ENCODE peak calls at places on chromosomes 5 and 9, in seven cellular contexts. M is upper lobe of left lung, D is RWPE1, C is mesenchymal stem cell, J is prostate gland, E is dorsolateral prefrontal cortex, Y is adrenal gland. H is an unnamed sample.
A peak's percentile ranks its signal among the peaks of the same experiment; 100 is the strongest.

GRCh38 chr5:20231040-20231439 is 243.0 kb upstream of the CDH18 start:
- DNase-seq in M (no peak), J (no peak), E (no peak), Y (no peak), D (no peak), C (no peak), H (no peak)

GRCh38 chr5:113663879-113664278 is 150.4 kb downstream of the YTHDC2 start:
- DNase-seq in M (no peak), J (no peak), C (peak; percentile 54), E (no peak), D (no peak), Y (peak; percentile 74), H (no peak)

GRCh38 chr9:129357773-129358250 is 179.8 kb upstream of the IER5L start:
- DNase-seq in E (no peak), C (no peak), Y (no peak), J (no peak), M (no peak), D (no peak), H (no peak)

GRCh38 chr9:4228142-4228541 is 71.7 kb downstream of the GLIS3 start:
- DNase-seq in J (no peak), E (no peak), D (no peak), M (no peak), C (no peak), Y (no peak), H (no peak)

GRCh38 chr9:134854541-134854981 is 26.0 kb upstream of the FCN2 start:
- DNase-seq in D (no peak), Y (no peak), M (peak; percentile 15), C (no peak), J (no peak), E (no peak), H (no peak)

GRCh38 chr9:138022121-138022741 is 144.6 kb downstream of the CACNA1B start:
- DNase-seq in E (peak; percentile 8), D (no peak), J (no peak), C (no peak), M (peak; percentile 19), Y (peak; percentile 31), H (no peak)

GRCh38 chr5:146860213-146860891 is 18.2 kb downstream of the PPP2R2B start:
- DNase-seq in J (no peak), E (no peak), C (peak; percentile 4), Y (no peak), M (no peak), D (no peak), H (no peak)

GRCh38 chr9:18857334-18857733 is 175.7 kb downstream of the SAXO1 start:
- DNase-seq in M (no peak), E (no peak), Y (no peak), D (no peak), C (no peak), J (no peak), H (no peak)

GRCh38 chr9:88748566-88749238 is 213.7 kb downstream of the NXNL2 start:
- DNase-seq in D (no peak), J (no peak), Y (no peak), M (peak; percentile 50), C (peak; percentile 81), E (no peak), H (no peak)

GRCh38 chr5:124980174-124980941 is 233.9 kb upstream of the ZNF608 start:
- DNase-seq in M (no peak), E (peak; percentile 15), C (peak; percentile 34), J (no peak), Y (no peak), D (no peak), H (no peak)

GRCh38 chr9:23341346-23341745 is 484.7 kb downstream of the ELAVL2 start:
- DNase-seq in Y (no peak), D (no peak), C (peak; percentile 1), M (no peak), J (no peak), E (no peak), H (no peak)

GRCh38 chr5:124822647-124823046 is 76.2 kb upstream of the ZNF608 start:
- DNase-seq in J (no peak), M (no peak), Y (no peak), D (no peak), E (no peak), C (no peak), H (no peak)

GRCh38 chr5:127351418-127351817 is 60.8 kb downstream of the MEGF10 start:
- DNase-seq in J (no peak), Y (no peak), E (no peak), C (no peak), M (no peak), D (no peak), H (no peak)

GRCh38 chr9:4137234-4137633 is 162.6 kb downstream of the GLIS3 start:
- DNase-seq in J (no peak), M (no peak), D (peak; percentile 83), C (peak; percentile 86), Y (no peak), E (no peak), H (no peak)

GRCh38 chr5:145827275-145827674 is 7.9 kb downstream of the PRELID2 start:
- DNase-seq in D (no peak), J (no peak), M (no peak), C (no peak), E (no peak), Y (no peak), H (no peak)

GRCh38 chr5:78000191-78000590 is 224.1 kb upstream of the TBCA start:
- DNase-seq in C (no peak), J (no peak), E (no peak), D (no peak), M (no peak), Y (no peak), H (no peak)

GRCh38 chr9:83425240-83425639 is 113.0 kb downstream of the FRMD3 start:
- DNase-seq in C (no peak), J (peak; percentile 10), Y (no peak), M (no peak), D (peak; percentile 38), E (no peak), H (no peak)

GRCh38 chr9:107899961-107900330 is 410.4 kb upstream of the KLF4 start:
- DNase-seq in J (no peak), D (no peak), M (no peak), C (no peak), Y (no peak), E (no peak), H (no peak)

GRCh38 chr5:96247097-96247675 is 185.9 kb downstream of the PCSK1 start:
- DNase-seq in J (peak; percentile 84), M (peak; percentile 26), D (peak; percentile 63), C (peak; percentile 65), Y (no peak), E (no peak), H (no peak)

GRCh38 chr5:149205625-149206523 is 64.6 kb downstream of the ABLIM3 start:
- DNase-seq in Y (peak; percentile 73), C (peak; percentile 99), D (no peak), E (no peak), J (no peak), M (no peak), H (no peak)

GRCh38 chr5:132714456-132715307 is 22.7 kb downstream of the KIF3A start:
- DNase-seq in D (no peak), E (no peak), J (no peak), Y (no peak), M (no peak), C (peak; percentile 24), H (no peak)

GRCh38 chr5:142713151-142713706 is 27.3 kb upstream of the FGF1 start:
- DNase-seq in Y (peak; percentile 92), C (peak; percentile 90), D (peak; percentile 72), J (peak; percentile 80), M (peak; percentile 90), E (peak; percentile 84), H (peak; percentile 91)
- H3K27ac ChIP-seq in Y (no peak overlapping the region), C (peak overlapping the region; percentile 65), D (peak overlapping the region; percentile 54), J (peak overlapping the region; percentile 79), M (peak overlapping the region; percentile 64), E (peak overlapping the region; percentile 87), H (peak overlapping the region; percentile 63)

GRCh38 chr5:14443665-14444064 is 137.9 kb upstream of the OTULINL start:
- DNase-seq in M (no peak), D (no peak), E (no peak), C (peak; percentile 66), Y (no peak), J (peak; percentile 28), H (no peak)
- H3K27ac ChIP-seq in M (no peak overlapping the region), D (no peak overlapping the region), E (peak overlapping the region; percentile 9), C (peak overlapping the region; percentile 50), Y (no peak overlapping the region), J (no peak overlapping the region), H (no peak overlapping the region)

DNA sequence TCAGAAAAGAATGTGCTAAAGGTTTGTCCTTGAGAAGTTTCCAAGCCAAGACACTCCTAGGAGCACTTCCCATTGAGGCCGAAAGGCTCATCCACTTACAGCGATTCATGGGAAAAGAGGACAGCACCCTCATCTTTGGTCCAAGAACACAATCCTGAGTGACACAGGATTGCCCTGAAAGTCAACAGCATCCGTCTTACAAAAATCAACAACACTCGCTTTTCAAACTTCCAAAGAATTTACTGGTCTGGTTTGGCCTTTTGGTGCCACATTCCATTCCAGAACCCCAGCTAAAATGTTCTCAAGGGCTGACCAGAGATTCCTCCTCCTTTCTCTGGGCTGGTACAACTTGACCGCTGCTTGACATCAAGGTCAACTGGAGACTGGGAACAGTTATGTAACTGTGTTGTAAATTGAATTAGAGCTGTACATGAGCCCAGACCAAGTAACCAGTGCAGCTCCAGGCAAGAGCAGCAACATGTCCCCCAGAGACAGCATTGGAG is 415.8 kb upstream of the PIK3R1 start:
- DNase-seq in D (no peak), E (no peak), J (no peak), M (peak; percentile 29), Y (peak; percentile 51), C (peak; percentile 42), H (no peak)
- H3K27ac ChIP-seq in D (no peak overlapping the region), E (no peak overlapping the region), J (no peak overlapping the region), M (peak overlapping the region; percentile 41), Y (no peak overlapping the region), C (no peak overlapping the region), H (no peak overlapping the region)

DNA sequence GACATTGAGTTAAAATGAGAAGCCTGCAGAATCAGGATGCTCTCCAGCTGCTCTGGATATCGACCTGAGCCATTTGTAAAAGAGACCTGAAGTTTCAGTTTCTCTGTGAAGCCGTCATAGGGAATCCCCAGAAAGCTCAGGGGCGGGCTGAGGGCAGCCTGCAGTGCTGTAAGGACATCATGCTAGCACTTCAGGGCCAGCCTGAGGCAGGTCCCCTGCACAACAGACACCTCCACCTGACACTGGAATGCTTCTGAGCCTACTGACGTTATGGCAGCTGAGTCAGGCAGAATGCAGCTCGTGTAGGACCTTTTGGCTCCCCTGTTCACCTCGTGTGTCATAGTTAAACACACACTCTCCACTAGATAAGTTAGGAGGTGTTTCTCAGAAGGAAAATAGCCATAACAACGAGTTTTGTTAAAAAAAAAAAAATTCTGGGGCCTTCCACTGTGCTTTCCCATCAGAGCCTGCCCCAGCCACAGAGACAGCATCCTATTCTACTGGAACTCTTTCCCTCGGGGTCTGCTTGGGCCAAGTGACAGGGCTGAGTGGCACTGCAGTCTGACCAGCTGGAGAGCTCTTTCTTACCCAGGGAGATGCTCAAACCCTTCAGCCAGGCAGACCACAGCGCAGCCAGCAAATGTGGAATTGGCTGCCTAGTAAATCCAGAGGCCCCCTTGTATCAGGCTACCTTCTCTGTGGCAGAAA is 354.9 kb downstream of the DIRAS2 start:
- DNase-seq in M (no peak), D (no peak), E (no peak), Y (no peak), J (no peak), C (no peak), H (no peak)
- H3K27ac ChIP-seq in M (no peak overlapping the region), D (no peak overlapping the region), E (no peak overlapping the region), Y (no peak overlapping the region), J (no peak overlapping the region), C (peak overlapping the region; percentile 6), H (no peak overlapping the region)